ENCODE peak calls at places on chromosomes 6 and 20, in nine cellular contexts. S, V, P, F, L, M, J, W and O are unnamed samples.

GRCh38 chr20:36585410-36586125 is 12.2 kb downstream of the TGIF2 start:
- DNase-seq in P (no peak), J (no peak), W (no peak), S (peak; percentile 87), F (no peak), L (no peak), V (no peak), M (peak; percentile 20), O (no peak)

GRCh38 chr20:33276303-33277113 is 6.5 kb upstream of the BPIFB1 start:
- DNase-seq in F (no peak), P (no peak), S (no peak), M (no peak), L (no peak), W (no peak), J (no peak), V (no peak), O (no peak)

GRCh38 chr6:37024665-37025337 is 19.3 kb downstream of the FGD2 start:
- DNase-seq in M (peak; percentile 14), S (peak; percentile 40), L (no peak), V (no peak), F (peak; percentile 54), P (no peak), J (no peak), W (peak; percentile 74), O (no peak)

GRCh38 chr20:316316-317068 is 8.9 kb upstream of the SOX12 start:
- DNase-seq in L (no peak), W (no peak), P (no peak), S (no peak), J (no peak), M (peak; percentile 88), V (no peak), F (peak; percentile 10), O (no peak)

GRCh38 chr6:102022803-102023202 is 629.3 kb downstream of the GRIK2 start:
- DNase-seq in M (no peak), L (no peak), W (no peak), S (no peak), V (no peak), F (no peak), J (no peak), P (no peak), O (no peak)

GRCh38 chr20:18224968-18225568 is 63.3 kb upstream of the ZNF133 start:
- DNase-seq in P (peak; percentile 52), J (peak; percentile 83), F (no peak), V (peak; percentile 46), S (no peak), W (peak; percentile 29), L (no peak), M (peak; percentile 64), O (peak; percentile 14)

GRCh38 chr20:56359212-56360132 is 698 bp downstream of the FAM210B start:
- DNase-seq in V (peak; percentile 79), M (peak; percentile 73), L (peak; percentile 47), J (peak; percentile 76), S (peak; percentile 36), P (peak; percentile 44), W (peak; percentile 48), F (peak; percentile 86), O (peak; percentile 73)

GRCh38 chr20:60073504-60073903 is 115.3 kb downstream of the CDH26 start:
- DNase-seq in S (no peak), J (no peak), V (no peak), P (no peak), W (no peak), L (no peak), F (no peak), M (no peak), O (no peak)

GRCh38 chr6:97068211-97068610 is 143.7 kb downstream of the KLHL32 start:
- DNase-seq in J (peak; percentile 47), M (peak; percentile 49), V (no peak), L (no peak), W (peak; percentile 26), F (no peak), S (peak; percentile 48), P (no peak), O (no peak)

GRCh38 chr20:19784511-19785172 is 26.6 kb downstream of the RIN2 start:
- DNase-seq in L (peak; percentile 36), W (peak; percentile 92), M (peak; percentile 91), V (no peak), P (peak; percentile 79), S (peak; percentile 75), J (peak; percentile 91), F (no peak), O (peak; percentile 78)

GRCh38 chr6:75223461-75223860 is 17.6 kb upstream of the COL12A1 start:
- DNase-seq in S (no peak), F (no peak), J (no peak), W (no peak), M (no peak), L (no peak), V (no peak), P (no peak), O (no peak)

GRCh38 chr6:57327311-57327710 is 9.9 kb downstream of the PRIM2 start:
- DNase-seq in S (no peak), L (no peak), V (no peak), M (no peak), W (no peak), P (no peak), J (no peak), F (no peak), O (no peak)

GRCh38 chr20:9817654-9818053 is 21.2 kb downstream of the PAK5 start:
- DNase-seq in W (no peak), J (no peak), L (no peak), M (no peak), V (no peak), S (no peak), F (no peak), P (no peak), O (no peak)

GRCh38 chr20:9815662-9816061 is 23.2 kb downstream of the PAK5 start:
- DNase-seq in P (no peak), F (no peak), V (no peak), M (no peak), W (no peak), L (no peak), J (no peak), S (no peak), O (no peak)
- TF ChIP-seq POLR2A in P (no peak), F (no peak), V (no peak), M (no peak), W (no peak), L (no peak), J (no peak), S (no peak), O (no peak)

DNA sequence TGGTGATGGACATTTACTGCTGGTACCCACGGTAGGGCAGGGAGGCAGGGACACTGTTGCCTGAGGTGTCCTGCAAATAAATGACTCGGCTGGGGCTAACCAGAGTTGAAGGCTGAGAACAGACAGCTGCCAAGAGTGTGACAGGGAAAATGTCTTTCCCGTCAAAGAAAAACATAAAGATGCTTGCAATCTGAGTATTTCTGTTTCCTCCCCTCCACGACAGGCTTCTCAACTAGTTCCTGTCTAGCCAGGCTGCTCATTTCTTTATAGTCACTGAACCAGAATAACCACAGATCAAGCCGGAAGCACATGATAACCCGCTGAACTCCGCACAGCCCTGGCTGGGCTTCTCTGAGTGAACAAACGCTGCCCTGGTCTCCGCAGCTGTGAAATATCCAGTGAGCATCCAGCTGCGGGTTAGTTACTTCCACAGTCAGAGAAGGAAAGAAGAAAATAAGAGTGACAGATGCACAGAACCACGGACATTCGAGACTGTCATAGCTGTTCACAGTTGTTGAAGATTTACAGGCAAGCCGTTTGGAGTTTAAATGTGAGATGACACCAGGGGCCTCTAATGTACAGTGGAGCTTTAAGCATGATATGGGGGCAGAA is 299.8 kb upstream of the SUPT3H start:
- DNase-seq in V (no peak), M (peak; percentile 66), F (peak; percentile 85), W (no peak), P (peak; percentile 22), S (peak; percentile 87), J (peak; percentile 90), L (peak; percentile 55), O (peak; percentile 33)
- H3K4me3 ChIP-seq in V (no peak overlapping the region), M (no peak overlapping the region), F (no peak overlapping the region), W (no peak overlapping the region), P (no peak overlapping the region), S (peak overlapping the region; percentile 8), J (no peak overlapping the region), L (no peak overlapping the region), O (no peak overlapping the region)

GRCh38 chr6:6930223-6930880 is 177.4 kb upstream of the RREB1 start:
- DNase-seq in P (no peak), M (no peak), L (no peak), S (no peak), J (no peak), V (no peak), F (peak; percentile 78), W (no peak), O (no peak)

GRCh38 chr6:6925391-6926164 is 182.2 kb upstream of the RREB1 start:
- DNase-seq in F (no peak), P (no peak), V (no peak), L (no peak), S (no peak), W (no peak), J (no peak), M (peak; percentile 20), O (no peak)

GRCh38 chr6:6931047-6932025 is 176.4 kb upstream of the RREB1 start:
- DNase-seq in J (no peak), V (no peak), M (no peak), S (peak; percentile 75), P (no peak), L (no peak), W (no peak), F (no peak), O (no peak)

GRCh38 chr6:6924708-6925107 is 183.1 kb upstream of the RREB1 start:
- DNase-seq in S (no peak), F (no peak), J (no peak), L (no peak), M (no peak), W (no peak), V (no peak), P (no peak), O (no peak)

DNA sequence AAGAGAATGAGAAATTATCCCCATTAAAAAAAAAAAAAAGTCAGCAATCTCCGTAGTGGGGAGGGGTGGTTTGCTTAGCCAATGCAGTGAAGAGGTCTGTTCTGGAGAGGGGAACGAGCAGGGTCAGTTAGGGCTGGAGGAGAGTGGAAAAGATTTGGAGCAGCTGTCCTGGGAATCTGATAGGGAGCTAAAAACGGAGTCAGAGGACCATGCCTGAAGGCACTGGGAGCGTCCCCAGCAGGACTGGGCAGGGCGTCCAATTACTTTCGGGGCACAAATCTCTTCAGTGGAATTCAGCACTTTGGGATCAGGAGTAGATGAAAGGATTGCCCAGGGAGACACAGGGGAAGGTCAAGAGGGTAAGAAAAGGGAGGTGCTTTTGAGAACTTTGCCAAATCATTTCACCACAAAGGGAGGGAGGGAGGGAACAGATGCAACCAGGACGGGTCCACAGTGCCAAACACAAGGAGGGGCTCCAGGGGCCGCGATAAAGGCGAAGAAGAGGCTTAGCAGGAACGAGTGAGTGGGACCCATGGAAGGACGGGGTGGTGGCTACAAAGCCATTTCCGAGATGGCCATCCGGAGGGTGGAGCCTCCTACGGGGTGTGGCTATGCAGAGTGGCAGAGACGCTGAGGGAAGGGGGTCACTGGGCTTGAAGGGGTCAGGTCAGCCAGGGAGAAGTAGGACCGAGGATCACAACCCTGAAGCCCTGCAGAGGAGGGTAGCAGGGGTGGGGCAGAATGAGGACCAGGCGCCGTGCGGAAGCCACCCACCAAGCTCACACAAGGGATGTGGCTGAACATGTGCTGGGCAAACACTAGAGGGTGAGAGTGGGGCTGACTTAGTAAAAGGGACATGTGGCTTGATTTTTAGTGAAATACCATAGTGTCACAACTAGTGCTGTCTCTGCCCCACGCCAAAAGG is 180.1 kb upstream of the RREB1 start:
- DNase-seq in M (no peak), S (peak; percentile 93), L (no peak), F (peak; percentile 78), P (no peak), W (no peak), J (no peak), V (peak; percentile 71), O (peak; percentile 45)
- TF ChIP-seq CTCF in M (no peak), S (peak; percentile 49), L (no peak), F (peak; percentile 23), P (no peak), W (no peak), J (no peak), V (no peak), O (no peak)

GRCh38 chr6:105382918-105383317 is 20.0 kb downstream of the PREP start:
- DNase-seq in W (no peak), V (no peak), P (no peak), M (no peak), J (peak; percentile 19), S (no peak), L (no peak), F (no peak), O (no peak)
- TF ChIP-seq POLR2A in W (no peak), V (no peak), P (no peak), M (no peak), J (no peak), S (no peak), L (no peak), F (no peak), O (no peak)